ENCODE peak calls at places on chromosomes 1 and 21, in ten cellular contexts. Y is breast epithelium, H is prostate gland, S is PC-3, U is AG10803, T is stomach, K is fibroblast of lung, W is cardiac muscle cell, R is tibial nerve, I is AG09309. J is an unnamed sample.
A peak's percentile ranks its signal among the peaks of the same experiment; 100 is the strongest.

GRCh38 chr1:150507912-150508864 is at the start of gene ECM1:
- DNase-seq in I (no peak), S (peak; percentile 78), U (peak; percentile 79), W (no peak), R (peak; percentile 63), K (peak; percentile 75), T (peak; percentile 33), H (no peak), Y (no peak), J (peak; percentile 79)

GRCh38 chr21:42525228-42525604 is 11.6 kb downstream of the SLC37A1 start:
- DNase-seq in R (no peak), I (no peak), Y (no peak), K (peak; percentile 18), H (no peak), T (no peak), W (no peak), U (no peak), S (no peak), J (peak; percentile 28)

GRCh38 chr1:214228976-214229375 is 52.0 kb upstream of the SMYD2 start:
- DNase-seq in K (no peak), R (no peak), S (no peak), U (no peak), I (no peak), W (no peak), T (no peak), Y (no peak), H (no peak), J (no peak)

GRCh38 chr1:107817909-107818308 is 147.1 kb downstream of the VAV3 start:
- DNase-seq in R (no peak), S (no peak), U (no peak), T (no peak), W (no peak), H (no peak), Y (no peak), I (no peak), K (no peak), J (no peak)

GRCh38 chr1:32138965-32139364 is 31.1 kb downstream of the KPNA6 start:
- DNase-seq in Y (no peak), U (peak; percentile 39), K (peak; percentile 36), S (peak; percentile 91), R (no peak), I (no peak), W (no peak), T (no peak), H (no peak), J (peak; percentile 41)

GRCh38 chr1:21313146-21313885 is 23.1 kb upstream of the ECE1 start:
- DNase-seq in R (no peak), W (no peak), H (no peak), T (no peak), U (peak; percentile 76), K (no peak), S (no peak), Y (no peak), I (no peak), J (peak; percentile 84)

GRCh38 chr1:162214202-162214601 is 144.7 kb downstream of the NOS1AP start:
- DNase-seq in H (no peak), W (no peak), T (no peak), U (no peak), I (no peak), K (no peak), S (no peak), Y (no peak), R (no peak), J (no peak)

GRCh38 chr1:65791860-65792670 is 630 bp upstream of the PDE4B start:
- DNase-seq in W (peak; percentile 3), I (no peak), K (peak; percentile 52), Y (no peak), T (no peak), S (no peak), U (peak; percentile 37), H (no peak), R (no peak), J (peak; percentile 16)

GRCh38 chr1:224637510-224637909 is 21.4 kb downstream of the CNIH3 start:
- DNase-seq in R (no peak), S (peak; percentile 99), H (no peak), K (peak; percentile 89), U (peak; percentile 96), Y (peak; percentile 59), W (no peak), T (no peak), I (peak; percentile 84), J (peak; percentile 82)

GRCh38 chr1:185934476-185935189 is 200.4 kb downstream of the HMCN1 start:
- DNase-seq in K (peak; percentile 56), R (no peak), H (no peak), T (no peak), Y (no peak), W (no peak), S (no peak), I (peak; percentile 68), U (peak; percentile 77), J (peak; percentile 89)

GRCh38 chr1:37509181-37509580 is 5.4 kb downstream of the MEAF6 start:
- DNase-seq in K (no peak), I (no peak), U (peak; percentile 45), S (peak; percentile 54), W (no peak), Y (no peak), H (no peak), T (no peak), R (no peak), J (peak; percentile 38)

GRCh38 chr1:109959974-109960744 is 24.4 kb upstream of the AHCYL1 start:
- DNase-seq in I (peak; percentile 39), K (peak; percentile 80), Y (no peak), S (peak; percentile 85), U (peak; percentile 92), W (peak; percentile 62), R (no peak), T (no peak), H (no peak), J (peak; percentile 79)

GRCh38 chr1:221991221-221991620 is 249.3 kb upstream of the DUSP10 start:
- DNase-seq in T (no peak), K (peak; percentile 45), U (peak; percentile 73), I (no peak), S (peak; percentile 49), H (no peak), Y (no peak), R (no peak), W (no peak), J (peak; percentile 44)

GRCh38 chr1:221994939-221995338 is 253.1 kb upstream of the DUSP10 start:
- DNase-seq in I (peak; percentile 62), H (no peak), T (no peak), U (peak; percentile 84), Y (no peak), W (no peak), R (no peak), K (peak; percentile 86), S (no peak), J (peak; percentile 92)

GRCh38 chr1:221994274-221994698 is 252.4 kb upstream of the DUSP10 start:
- DNase-seq in U (no peak), R (no peak), Y (no peak), H (no peak), K (no peak), T (no peak), W (no peak), I (no peak), S (peak; percentile 38), J (peak; percentile 76)

GRCh38 chr1:221992427-221992826 is 250.5 kb upstream of the DUSP10 start:
- DNase-seq in R (no peak), U (no peak), T (no peak), K (no peak), Y (no peak), I (no peak), S (no peak), W (no peak), H (no peak), J (no peak)

GRCh38 chr1:221993444-221993948 is 251.6 kb upstream of the DUSP10 start:
- DNase-seq in T (no peak), H (no peak), K (no peak), W (no peak), Y (no peak), U (no peak), I (no peak), S (no peak), R (no peak), J (no peak)
- TF ChIP-seq CTCF in T (no peak), H (no peak), K (no peak), W (no peak), Y (no peak), U (no peak), I (no peak), S (peak; percentile 45), R (no peak), J (no peak)

DNA sequence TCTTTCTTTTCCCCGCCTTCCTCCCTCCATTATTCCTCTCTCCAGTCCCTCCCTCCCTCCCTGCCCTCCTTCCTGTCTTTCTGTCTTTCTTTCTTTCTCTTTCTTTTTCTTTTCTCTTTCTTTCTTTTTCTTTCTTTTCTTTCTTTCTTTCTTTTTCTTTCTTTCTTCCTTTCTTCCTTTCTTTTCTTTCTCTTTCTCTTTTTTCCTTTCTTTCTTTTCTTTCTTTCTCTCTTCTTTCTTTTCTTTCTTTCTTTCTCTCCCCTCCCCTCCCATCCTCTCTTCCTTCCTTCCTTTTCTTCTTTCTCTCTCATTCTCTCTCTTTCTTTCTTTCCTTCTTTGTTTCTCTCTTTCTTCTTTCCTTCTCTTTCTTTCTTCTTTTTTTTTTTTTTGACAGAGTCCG is 402.2 kb upstream of the PLXNA2 start:
- DNase-seq in K (no peak), W (no peak), R (no peak), U (no peak), H (no peak), T (no peak), S (no peak), I (no peak), Y (no peak), J (no peak)
- H3K4me3 ChIP-seq in K (no peak overlapping the region), W (no peak overlapping the region), R (no peak overlapping the region), U (no peak overlapping the region), H (no peak overlapping the region), T (no peak overlapping the region), S (no peak overlapping the region), I (no peak overlapping the region), Y (no peak overlapping the region), J (no peak overlapping the region)

GRCh38 chr1:98644510-98644909 is 17.0 kb upstream of the SNX7 start:
- DNase-seq in S (no peak), Y (no peak), H (no peak), R (no peak), I (no peak), W (no peak), U (no peak), T (no peak), K (no peak), J (no peak)
- TF ChIP-seq CTCF in S (no peak), Y (no peak), H (no peak), R (no peak), I (no peak), W (no peak), U (no peak), T (no peak), K (no peak), J (no peak)

DNA sequence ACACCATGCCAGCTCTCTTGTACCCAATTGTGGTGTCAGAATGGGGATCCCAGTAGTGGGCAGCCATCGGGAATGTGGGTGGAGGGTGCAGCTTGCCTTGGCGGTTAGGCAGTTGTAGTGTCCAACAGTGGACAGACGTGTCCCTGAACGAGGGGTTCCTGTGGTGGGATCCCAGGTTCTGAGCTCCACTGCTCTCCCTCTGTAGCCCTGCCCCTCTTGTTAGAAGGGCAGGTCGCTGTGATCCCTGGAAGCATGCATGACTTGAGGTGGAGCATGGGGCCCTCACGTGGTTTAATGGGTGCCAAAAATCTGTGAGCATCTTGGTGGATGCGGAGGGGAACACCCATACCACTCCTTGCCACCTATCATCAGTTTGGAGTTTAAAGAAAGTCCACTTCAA is 4.3 kb downstream of the GALNT2 start:
- DNase-seq in S (no peak), R (no peak), T (no peak), Y (no peak), K (no peak), W (no peak), U (no peak), I (no peak), H (no peak), J (no peak)
- H3K4me3 ChIP-seq in S (no peak overlapping the region), R (no peak overlapping the region), T (no peak overlapping the region), Y (no peak overlapping the region), K (no peak overlapping the region), W (no peak overlapping the region), U (no peak overlapping the region), I (no peak overlapping the region), H (no peak overlapping the region), J (no peak overlapping the region)